ENCODE peak calls at places on chromosomes 4 and X, in six cellular contexts. Q, S, E, H, R and G are unnamed samples.

GRCh38 chrX:107718156-107718621 is 57.4 kb downstream of the TSC22D3 start:
- DNase-seq in Q (peak; percentile 94), S (peak; percentile 81), E (peak; percentile 92), H (peak; percentile 81), R (no peak), G (peak; percentile 77)

GRCh38 chr4:123398803-123399637 is 2.4 kb downstream of the SPRY1 start:
- DNase-seq in Q (peak; percentile 81), S (peak; percentile 41), E (no peak), H (peak; percentile 82), R (no peak), G (peak; percentile 49)

GRCh38 chr4:52095374-52095773 is 44.3 kb downstream of the SPATA18 start:
- DNase-seq in Q (no peak), S (no peak), E (no peak), H (no peak), R (no peak), G (no peak)

GRCh38 chr4:5802565-5802964 is 90.3 kb downstream of the CRMP1 start:
- DNase-seq in Q (peak; percentile 42), S (no peak), E (no peak), H (no peak), R (no peak), G (no peak)

GRCh38 chrX:95427389-95427788 is 1257.3 kb upstream of the DIAPH2 start:
- DNase-seq in Q (no peak), S (peak; percentile 21), E (no peak), H (no peak), R (no peak), G (no peak)

GRCh38 chrX:16839224-16839851 is 30.8 kb downstream of the RBBP7 start:
- DNase-seq in Q (no peak), S (no peak), E (no peak), H (no peak), R (no peak), G (peak; percentile 74)

GRCh38 chr4:169437299-169438047 is 166.7 kb upstream of the SH3RF1 start:
- DNase-seq in Q (no peak), S (no peak), E (no peak), H (no peak), R (no peak), G (no peak)

GRCh38 chr4:152265149-152265621 is 270.7 kb downstream of the FBXW7 start:
- DNase-seq in Q (no peak), S (no peak), E (no peak), H (no peak), R (no peak), G (peak; percentile 7)

GRCh38 chr4:127578967-127579366 is 53.8 kb upstream of the INTU start:
- DNase-seq in Q (no peak), S (no peak), E (no peak), H (no peak), R (no peak), G (no peak)

GRCh38 chr4:93029774-93030173 is 726.0 kb downstream of the GRID2 start:
- DNase-seq in Q (no peak), S (no peak), E (no peak), H (no peak), R (no peak), G (no peak)

GRCh38 chrX:19515615-19516105 is 352 bp upstream of the MAP3K15 start:
- DNase-seq in Q (no peak), S (peak; percentile 43), E (no peak), H (no peak), R (no peak), G (no peak)

GRCh38 chrX:1629244-1629643 is 14.4 kb downstream of the ASMT start:
- DNase-seq in Q (no peak), S (no peak), E (no peak), H (no peak), R (no peak), G (no peak)

GRCh38 chrX:71095971-71096701 is 485 bp downstream of the FOXO4 start:
- DNase-seq in Q (no peak), S (no peak), E (no peak), H (no peak), R (no peak), G (peak; percentile 89)

GRCh38 chr4:130073145-130073790 is 977.3 kb downstream of the C4orf33 start:
- DNase-seq in Q (no peak), S (no peak), E (no peak), H (no peak), R (no peak), G (no peak)

GRCh38 chr4:38034986-38035882 is 75.0 kb downstream of the PTTG2 start:
- DNase-seq in Q (no peak), S (no peak), E (no peak), H (peak; percentile 64), R (peak; percentile 29), G (peak; percentile 53)

GRCh38 chr4:52376107-52376704 is 282.9 kb downstream of the USP46 start:
- DNase-seq in Q (no peak), S (no peak), E (no peak), H (peak; percentile 51), R (no peak), G (peak; percentile 29)

GRCh38 chrX:150361777-150362351 is 1.3 kb upstream of the MAMLD1 start:
- DNase-seq in Q (peak; percentile 74), S (no peak), E (peak; percentile 77), H (peak; percentile 33), R (no peak), G (peak; percentile 9)

GRCh38 chrX:33134164-33134563 is 77.2 kb downstream of the DMD start:
- DNase-seq in Q (no peak), S (no peak), E (no peak), H (no peak), R (no peak), G (no peak)

GRCh38 chr4:56648245-56649151 is 32.6 kb downstream of the HOPX start:
- DNase-seq in Q (no peak), S (no peak), E (no peak), H (no peak), R (no peak), G (no peak)

GRCh38 chr4:8906668-8906970 is 35.0 kb upstream of the HMX1 start:
- DNase-seq in Q (peak; percentile 25), S (no peak), E (no peak), H (no peak), R (no peak), G (no peak)

GRCh38 chr4:123250843-123251242 is 145.8 kb upstream of the SPRY1 start:
- DNase-seq in Q (peak; percentile 75), S (peak; percentile 41), E (no peak), H (peak; percentile 26), R (no peak), G (no peak)

GRCh38 chrX:118495061-118495921 is at the start of gene DOCK11:
- DNase-seq in Q (peak; percentile 95), S (peak; percentile 76), E (peak; percentile 92), H (peak; percentile 61), R (peak; percentile 48), G (peak; percentile 87)

GRCh38 chrX:50770702-50771101 is 43.3 kb downstream of the SHROOM4 start:
- DNase-seq in Q (no peak), S (no peak), E (no peak), H (no peak), R (no peak), G (no peak)

GRCh38 chr4:88158360-88159136 is at the start of gene ABCG2:
- DNase-seq in Q (no peak), S (peak; percentile 17), E (no peak), H (peak; percentile 43), R (peak; percentile 28), G (peak; percentile 95)

GRCh38 chrX:39022106-39022505 is 220.8 kb downstream of the MID1IP1 start:
- DNase-seq in Q (no peak), S (no peak), E (no peak), H (no peak), R (no peak), G (no peak)

GRCh38 chr4:185192059-185192458 is 11.7 kb downstream of the CFAP97 start:
- DNase-seq in Q (no peak), S (no peak), E (no peak), H (no peak), R (no peak), G (no peak)

GRCh38 chr4:75633846-75634245 is 3.5 kb upstream of the CDKL2 start:
- DNase-seq in Q (no peak), S (no peak), E (no peak), H (no peak), R (no peak), G (no peak)

GRCh38 chr4:75634281-75634680 is 4.0 kb upstream of the CDKL2 start:
- DNase-seq in Q (no peak), S (no peak), E (no peak), H (no peak), R (no peak), G (no peak)

GRCh38 chr4:75629239-75629638 is 1.1 kb downstream of the CDKL2 start:
- DNase-seq in Q (no peak), S (no peak), E (no peak), H (no peak), R (no peak), G (no peak)

GRCh38 chr4:75630932-75631320 is 598 bp upstream of the CDKL2 start:
- DNase-seq in Q (no peak), S (no peak), E (no peak), H (no peak), R (no peak), G (no peak)

GRCh38 chr4:75630174-75630931 is at the start of gene CDKL2:
- DNase-seq in Q (peak; percentile 93), S (peak; percentile 85), E (peak; percentile 88), H (peak; percentile 92), R (peak; percentile 85), G (peak; percentile 94)
- TF ChIP-seq POLR2A in Q (peak; percentile 37), S (no peak), E (no peak), H (no peak), R (no peak), G (no peak)

DNA sequence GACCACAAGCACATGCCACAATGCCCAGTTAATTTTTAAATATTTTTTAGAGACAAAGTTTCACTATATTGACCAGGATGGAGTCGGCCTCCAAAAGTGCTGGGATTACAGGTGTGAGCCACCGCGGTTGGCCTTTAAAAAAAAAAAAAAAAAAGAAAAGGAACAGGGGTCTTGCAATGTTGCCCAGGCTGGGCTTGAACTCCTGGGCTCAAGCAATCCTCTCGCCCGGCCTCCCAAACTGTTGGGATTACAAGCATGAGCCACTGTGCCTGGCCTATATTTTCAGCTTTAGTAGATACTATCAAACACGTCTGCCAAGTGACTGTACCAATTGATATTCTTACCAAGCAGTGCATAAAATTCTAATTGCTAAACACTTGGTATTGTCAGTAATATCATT is 8.8 kb downstream of the UGDH start:
- DNase-seq in Q (no peak), S (no peak), E (no peak), H (no peak), R (no peak), G (no peak)
- TF ChIP-seq POLR2A in Q (no peak), S (no peak), E (no peak), H (no peak), R (no peak), G (no peak)

DNA sequence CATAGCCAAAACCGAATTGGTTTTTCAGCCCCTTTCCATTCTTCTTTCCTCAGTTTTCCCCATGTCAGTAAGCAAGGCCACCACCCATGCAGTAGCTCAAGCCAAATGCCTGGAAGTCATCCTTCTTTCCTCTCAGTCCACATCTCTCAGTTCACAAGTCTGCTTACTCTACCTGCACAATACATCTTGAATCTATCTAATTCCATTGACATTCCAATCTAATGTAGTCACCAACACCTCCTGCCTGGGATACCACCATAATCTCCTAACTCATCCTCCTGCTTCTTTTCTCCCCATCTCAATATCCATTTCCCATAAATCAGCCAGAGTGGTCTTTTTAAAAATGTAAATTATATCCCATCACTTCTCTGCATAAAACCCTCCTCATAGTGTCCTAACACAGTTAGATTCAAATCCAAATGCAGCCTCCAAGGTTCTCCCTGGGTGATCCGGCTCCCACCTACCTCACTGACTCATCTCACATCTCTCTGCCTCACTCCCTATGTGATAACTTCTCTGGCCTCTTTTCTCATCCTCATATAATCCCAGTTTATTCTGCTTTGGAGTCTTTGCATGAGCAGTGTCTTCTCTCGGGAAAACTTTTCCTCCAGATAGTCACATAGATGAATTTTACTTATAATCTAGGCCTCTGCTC is 26.9 kb downstream of the KCNIP4 start:
- DNase-seq in Q (no peak), S (no peak), E (no peak), H (no peak), R (no peak), G (no peak)
- TF ChIP-seq POLR2A in Q (no peak), S (no peak), E (no peak), H (no peak), R (no peak), G (no peak)

GRCh38 chr4:1980561-1981041 is 28.2 kb downstream of the NELFA start:
- DNase-seq in Q (no peak), S (no peak), E (no peak), H (no peak), R (no peak), G (no peak)
- TF ChIP-seq POLR2A in Q (no peak), S (no peak), E (no peak), H (no peak), R (no peak), G (no peak)